ENCODE peak calls at places on chromosomes 16 and 17, in eight cellular contexts. U is endothelial cell of umbilical vein, W is adrenal gland, L is lower leg skin, K is heart left ventricle, G is body of pancreas, D is H54, Y is GM12891. H is an unnamed sample.

GRCh38 chr17:57330587-57330986 is 74.3 kb downstream of the MSI2 start:
- DNase-seq in U (no peak), W (no peak), L (no peak), K (no peak), G (no peak), D (no peak), Y (no peak), H (no peak)

GRCh38 chr16:5215911-5216310 is 118.3 kb upstream of the EEF2KMT start:
- DNase-seq in U (no peak), W (no peak), L (no peak), K (no peak), G (no peak), D (no peak), Y (no peak), H (no peak)

GRCh38 chr16:21001262-21001661 is 100.7 kb downstream of the LYRM1 start:
- DNase-seq in U (peak; percentile 27), W (peak; percentile 20), L (no peak), K (no peak), G (peak; percentile 41), D (peak; percentile 14), Y (no peak), H (no peak)

GRCh38 chr16:27319257-27319965 is 5.6 kb downstream of the IL4R start:
- DNase-seq in U (no peak), W (no peak), L (no peak), K (no peak), G (no peak), D (no peak), Y (no peak), H (no peak)

GRCh38 chr17:51119415-51120356 is 982 bp downstream of the SPAG9 start:
- DNase-seq in U (peak; percentile 65), W (peak; percentile 52), L (peak; percentile 93), K (peak; percentile 77), G (peak; percentile 65), D (peak; percentile 55), Y (no peak), H (peak; percentile 44)

GRCh38 chr16:70661534-70661917 is 15.2 kb downstream of the IL34 start:
- DNase-seq in U (no peak), W (no peak), L (no peak), K (no peak), G (no peak), D (no peak), Y (no peak), H (no peak)

GRCh38 chr17:44144966-44145739 is 3.4 kb downstream of the HROB start:
- DNase-seq in U (no peak), W (no peak), L (no peak), K (no peak), G (no peak), D (no peak), Y (no peak), H (no peak)

GRCh38 chr17:38429476-38430100 is 1.3 kb downstream of the ARHGAP23 start:
- DNase-seq in U (no peak), W (no peak), L (no peak), K (no peak), G (no peak), D (no peak), Y (no peak), H (no peak)

GRCh38 chr17:40068584-40068916 is 5.8 kb downstream of the THRA start:
- DNase-seq in U (no peak), W (no peak), L (no peak), K (no peak), G (no peak), D (no peak), Y (no peak), H (no peak)

GRCh38 chr17:40068129-40068581 is 5.4 kb downstream of the THRA start:
- DNase-seq in U (no peak), W (no peak), L (no peak), K (peak; percentile 37), G (no peak), D (no peak), Y (no peak), H (no peak)

GRCh38 chr17:40067710-40068109 is 4.9 kb downstream of the THRA start:
- DNase-seq in U (no peak), W (no peak), L (no peak), K (peak; percentile 19), G (no peak), D (no peak), Y (no peak), H (no peak)

GRCh38 chr17:40069751-40070643 is 7.2 kb downstream of the THRA start:
- DNase-seq in U (peak; percentile 53), W (peak; percentile 55), L (no peak), K (peak; percentile 48), G (peak; percentile 63), D (no peak), Y (no peak), H (peak; percentile 78)

DNA sequence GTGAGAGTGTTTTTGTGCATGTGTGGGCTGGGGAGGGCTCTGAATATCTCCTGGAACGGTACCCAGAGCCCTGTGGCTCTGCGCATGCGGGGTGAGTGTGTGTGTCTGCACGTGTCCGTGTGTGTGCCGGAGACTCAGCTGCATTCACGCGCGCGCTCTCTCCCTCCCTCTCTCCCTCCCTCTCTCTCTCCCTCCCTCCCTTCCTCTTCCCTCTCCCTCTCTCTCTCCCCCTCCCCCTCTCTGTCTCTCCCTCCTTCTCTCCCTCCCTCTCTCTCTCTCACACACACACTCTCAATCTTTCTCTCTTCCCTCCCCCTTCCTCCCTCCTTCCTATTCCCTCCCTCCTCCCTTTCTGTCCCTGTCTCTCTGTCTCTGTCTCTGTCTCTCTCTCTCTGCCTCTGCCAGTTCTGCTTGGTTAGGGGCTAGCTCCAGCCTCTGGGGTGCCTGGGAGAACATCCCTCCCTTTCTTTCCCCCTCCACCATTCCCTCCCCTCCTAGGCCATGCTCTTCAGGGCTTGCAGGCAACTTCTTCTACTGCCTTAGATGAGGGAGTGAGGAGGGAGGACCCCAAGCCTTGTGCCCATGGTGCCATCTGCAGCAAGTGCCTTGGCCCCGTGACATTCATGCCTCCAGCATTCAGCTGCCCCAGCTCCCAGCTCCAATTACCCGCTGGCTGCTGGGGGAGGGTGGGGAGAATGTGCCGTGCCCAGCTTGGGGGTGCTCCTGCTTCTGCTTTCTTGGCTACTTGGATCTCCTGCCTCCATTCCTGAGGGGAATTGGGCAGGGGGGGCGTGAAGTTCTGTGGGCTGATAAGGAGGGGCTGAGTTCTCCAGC is 6.4 kb downstream of the THRA start:
- DNase-seq in U (peak; percentile 75), W (peak; percentile 95), L (peak; percentile 98), K (peak; percentile 93), G (peak; percentile 95), D (no peak), Y (peak; percentile 51), H (peak; percentile 93)
- TF ChIP-seq POLR2A in U (peak; percentile 38), W (peak; percentile 54), L (no peak), K (no peak), G (no peak), D (no peak), Y (no peak), H (no peak)

DNA sequence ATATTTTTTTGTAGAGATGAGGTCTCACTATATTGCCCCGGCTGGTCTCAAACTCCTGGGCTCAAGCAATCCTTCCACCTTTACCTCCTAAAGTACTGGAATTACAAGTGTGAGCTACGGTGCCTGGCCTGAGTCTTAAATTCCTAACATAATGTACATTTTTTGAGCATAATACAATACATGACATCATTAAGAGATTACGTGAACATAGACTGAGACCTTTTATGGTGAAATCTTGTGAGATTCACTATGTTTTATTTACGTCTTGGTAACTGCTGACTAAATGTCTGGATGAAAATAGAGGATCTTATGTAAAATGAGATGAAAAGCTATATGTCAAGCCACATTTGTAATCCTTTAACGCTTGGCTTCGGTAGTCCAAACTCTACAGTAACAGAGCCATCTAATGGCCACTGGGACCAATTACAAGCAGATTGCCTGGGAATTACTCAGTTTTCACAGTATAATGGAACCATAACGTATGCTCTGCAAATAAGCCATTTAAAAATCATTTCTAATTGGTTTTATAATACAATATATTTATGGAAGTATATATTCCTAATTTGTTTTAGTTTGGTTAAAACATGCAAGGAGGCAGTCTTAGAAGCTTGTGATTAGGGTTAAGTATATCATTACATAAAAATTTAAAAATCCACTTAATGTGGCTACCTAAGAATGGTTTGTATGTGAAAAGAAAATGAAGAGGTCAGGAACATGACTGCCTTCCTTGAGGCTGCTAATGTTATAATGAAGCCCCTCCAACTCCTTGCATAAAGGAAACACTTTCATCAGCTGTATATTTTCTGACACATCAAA is 8.1 kb upstream of the EFCAB13 start:
- DNase-seq in U (peak; percentile 89), W (peak; percentile 35), L (no peak), K (no peak), G (peak; percentile 47), D (peak; percentile 63), Y (no peak), H (no peak)
- TF ChIP-seq POLR2A in U (no peak), W (no peak), L (no peak), K (no peak), G (no peak), D (no peak), Y (no peak), H (no peak)

GRCh38 chr16:10605636-10606035 is 25.2 kb upstream of the EMP2 start:
- DNase-seq in U (no peak), W (no peak), L (no peak), K (no peak), G (no peak), D (no peak), Y (no peak), H (no peak)
- TF ChIP-seq POLR2A in U (no peak), W (no peak), L (no peak), K (no peak), G (no peak), D (no peak), Y (no peak), H (no peak)

GRCh38 chr16:85898521-85899442 is at the start of gene IRF8:
- DNase-seq in U (peak; percentile 81), W (peak; percentile 60), L (peak; percentile 88), K (peak; percentile 91), G (peak; percentile 74), D (no peak), Y (peak; percentile 74), H (peak; percentile 76)
- TF ChIP-seq POLR2A in U (no peak), W (peak; percentile 47), L (no peak), K (peak; percentile 59), G (peak; percentile 18), D (no peak), Y (peak; percentile 97), H (no peak)

GRCh38 chr17:49361129-49361901 is 735 bp downstream of the ZNF652 start:
- DNase-seq in U (peak; percentile 67), W (peak; percentile 53), L (peak; percentile 87), K (peak; percentile 86), G (peak; percentile 47), D (peak; percentile 63), Y (peak; percentile 40), H (peak; percentile 59)
- TF ChIP-seq POLR2A in U (no peak), W (no peak), L (no peak), K (no peak), G (peak; percentile 36), D (peak; percentile 43), Y (peak; percentile 35), H (no peak)

GRCh38 chr16:3443108-3444031 is at the start of the genes NAA60 and ZNF597:
- DNase-seq in U (peak; percentile 90), W (peak; percentile 92), L (peak; percentile 93), K (peak; percentile 85), G (peak; percentile 87), D (peak; percentile 54), Y (peak; percentile 58), H (peak; percentile 81)

GRCh38 chr16:3439637-3440036 is 3.7 kb downstream of the ZNF597 start:
- DNase-seq in U (no peak), W (no peak), L (no peak), K (no peak), G (no peak), D (no peak), Y (no peak), H (no peak)

DNA sequence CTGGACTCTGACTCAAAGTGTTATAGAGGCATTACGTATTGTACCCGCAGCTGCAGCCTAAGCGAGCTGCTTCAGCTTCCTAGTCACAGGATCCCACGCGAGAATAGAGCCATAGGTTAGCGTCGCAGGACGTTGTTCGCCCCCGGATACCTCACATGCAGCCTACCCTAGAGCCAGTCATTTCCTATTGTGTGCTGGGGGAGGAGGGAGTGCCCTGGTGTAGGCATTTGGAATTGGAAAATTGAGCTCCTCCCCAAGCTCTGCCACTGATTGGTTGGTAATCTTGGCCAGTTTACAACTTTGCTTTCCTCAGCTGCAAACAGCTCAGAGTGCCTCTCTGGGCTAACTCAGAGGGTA is 530 bp downstream of the NAA60 start:
- DNase-seq in U (peak; percentile 87), W (peak; percentile 65), L (no peak), K (no peak), G (no peak), D (no peak), Y (no peak), H (peak; percentile 36)
- TF ChIP-seq POLR2A in U (peak; percentile 66), W (peak; percentile 55), L (no peak), K (no peak), G (peak; percentile 56), D (peak; percentile 20), Y (peak; percentile 80), H (no peak)

H was measured in stomach.